ENCODE peak calls at places on chromosomes 6 and 20, in ten cellular contexts. H is HFF-Myc; A is hypothalamus; V is B cell; C is stomach; E is iPS-NIHi11; U is GM20000; T is stimulated activated naive CD8-positive, alpha-beta T cell treated with anti-CD3 and anti-CD28 coated beads, Interleukin-15, Interleukin-2, amounts not matched to agents 100 U/mL and 50 U/mL, for 24 hours; W is OCI-M1; N is NCI-H2081 treated with DMSO at 0.1 percent for 48 hours. Y is an unnamed sample.
A peak's percentile ranks its signal among the peaks of the same experiment; 100 is the strongest.

GRCh38 chr6:137913434-137913833 is 46.4 kb downstream of the TNFAIP3 start:
- DNase-seq in H (no peak), N (no peak), U (no peak), W (no peak), E (no peak), C (no peak), T (no peak), V (no peak), A (no peak), Y (no peak)

GRCh38 chr20:63835031-63835858 is 4.2 kb upstream of the ZBTB46 start:
- DNase-seq in H (peak; percentile 85), W (peak; percentile 66), A (peak; percentile 48), V (no peak), N (no peak), T (no peak), C (peak; percentile 87), U (peak; percentile 77), E (peak; percentile 96), Y (peak; percentile 51)

GRCh38 chr6:36131517-36132220 is 1.4 kb downstream of the MAPK13 start:
- DNase-seq in T (peak; percentile 55), N (peak; percentile 55), E (no peak), V (peak; percentile 38), A (no peak), W (peak; percentile 94), U (peak; percentile 88), H (peak; percentile 50), C (peak; percentile 71), Y (no peak)

GRCh38 chr20:17873410-17874270 is 95.0 kb downstream of the SNX5 start:
- DNase-seq in V (no peak), T (no peak), U (no peak), A (no peak), H (peak; percentile 93), C (peak; percentile 94), N (no peak), W (no peak), E (peak; percentile 54), Y (peak; percentile 79)

GRCh38 chr6:12419626-12420272 is 129.6 kb downstream of the EDN1 start:
- DNase-seq in W (no peak), C (no peak), N (no peak), T (no peak), U (no peak), E (no peak), V (no peak), H (no peak), A (no peak), Y (no peak)

GRCh38 chr20:10131612-10132345 is 86.9 kb upstream of the SNAP25 start:
- DNase-seq in U (no peak), V (no peak), W (no peak), T (no peak), C (peak; percentile 72), A (peak; percentile 46), E (peak; percentile 44), N (no peak), H (peak; percentile 20), Y (no peak)

GRCh38 chr6:124854338-124854922 is 107.8 kb upstream of the RNF217 start:
- DNase-seq in W (peak; percentile 43), A (no peak), U (no peak), N (no peak), V (no peak), E (no peak), C (no peak), H (no peak), T (no peak), Y (no peak)

GRCh38 chr20:49279677-49280462 is 2.0 kb upstream of the ZNFX1 start:
- DNase-seq in W (peak; percentile 32), T (no peak), C (no peak), U (no peak), A (no peak), V (no peak), N (no peak), H (no peak), E (no peak), Y (no peak)

GRCh38 chr6:46284472-46284871 is 113.7 kb upstream of the ENPP5 start:
- DNase-seq in V (no peak), U (no peak), C (no peak), N (no peak), H (no peak), T (no peak), W (no peak), E (no peak), A (no peak), Y (no peak)

GRCh38 chr6:157763129-157763893 is 59.7 kb upstream of the SNX9 start:
- DNase-seq in H (peak; percentile 86), U (no peak), E (peak; percentile 81), N (peak; percentile 54), W (no peak), C (peak; percentile 99), A (no peak), V (no peak), T (no peak), Y (no peak)

GRCh38 chr6:44251576-44252524 is 4.9 kb downstream of the HSP90AB1 start:
- DNase-seq in W (no peak), E (no peak), T (no peak), H (no peak), N (no peak), A (no peak), C (no peak), U (no peak), V (no peak), Y (no peak)

GRCh38 chr6:150641398-150642139 is 41.9 kb downstream of the PLEKHG1 start:
- DNase-seq in W (peak; percentile 50), V (peak; percentile 68), A (no peak), T (no peak), H (no peak), E (no peak), U (peak; percentile 35), N (no peak), C (no peak), Y (no peak)

GRCh38 chr6:111564482-111564945 is 41.2 kb downstream of the TRAF3IP2 start:
- DNase-seq in A (no peak), N (no peak), H (peak; percentile 57), U (no peak), T (peak; percentile 20), E (no peak), V (no peak), W (no peak), C (no peak), Y (no peak)

GRCh38 chr6:33905081-33905609 is 101.3 kb upstream of the MLN start:
- DNase-seq in C (no peak), A (no peak), H (no peak), N (no peak), T (peak; percentile 9), E (no peak), U (no peak), W (peak; percentile 40), V (peak; percentile 59), Y (no peak)

GRCh38 chr20:47669927-47670890 is 115.1 kb downstream of the SULF2 start:
- DNase-seq in A (no peak), U (no peak), N (no peak), V (no peak), E (no peak), H (no peak), W (no peak), C (no peak), T (no peak), Y (no peak)

GRCh38 chr6:34383651-34384304 is 8.7 kb downstream of the NUDT3 start:
- DNase-seq in N (no peak), A (no peak), H (no peak), V (no peak), U (no peak), T (no peak), E (no peak), C (no peak), W (no peak), Y (no peak)

GRCh38 chr6:144898741-144899140 is 613.6 kb downstream of the UTRN start:
- DNase-seq in U (no peak), V (no peak), E (no peak), C (no peak), A (no peak), H (no peak), N (no peak), W (no peak), T (no peak), Y (no peak)

GRCh38 chr6:113859349-113860164 is 2.4 kb downstream of the MARCKS start:
- DNase-seq in T (no peak), V (peak; percentile 29), H (no peak), A (no peak), U (peak; percentile 63), W (no peak), N (no peak), C (peak; percentile 52), E (peak; percentile 34), Y (no peak)

GRCh38 chr6:128638817-128639216 is 118.4 kb upstream of the PTPRK start:
- DNase-seq in A (no peak), C (no peak), N (no peak), H (no peak), W (no peak), U (no peak), V (no peak), E (no peak), T (no peak), Y (no peak)

GRCh38 chr20:22763257-22763906 is 179.0 kb upstream of the FOXA2 start:
- DNase-seq in U (no peak), T (no peak), H (no peak), A (no peak), V (no peak), C (peak; percentile 60), W (no peak), E (no peak), N (no peak), Y (no peak)

GRCh38 chr6:77926198-77926752 is 273.4 kb downstream of the MEI4 start:
- DNase-seq in U (no peak), E (peak; percentile 33), H (no peak), V (no peak), W (peak; percentile 5), A (no peak), N (no peak), T (no peak), C (no peak), Y (no peak)

GRCh38 chr20:44211177-44212039 is 837 bp upstream of the OSER1 start:
- DNase-seq in A (no peak), E (no peak), U (no peak), C (no peak), N (no peak), H (no peak), T (no peak), W (peak; percentile 78), V (no peak), Y (no peak)

GRCh38 chr6:130923350-130923749 is 96.1 kb downstream of the SMLR1 start:
- DNase-seq in H (no peak), V (no peak), W (no peak), U (no peak), N (no peak), E (no peak), A (no peak), C (no peak), T (no peak), Y (no peak)

GRCh38 chr20:64091762-64092161 is 7.6 kb upstream of the LKAAEAR1 start:
- DNase-seq in A (no peak), W (no peak), V (no peak), U (no peak), E (peak; percentile 72), H (no peak), N (no peak), C (no peak), T (no peak), Y (no peak)

GRCh38 chr6:155883741-155884140 is 428.1 kb upstream of the NOX3 start:
- DNase-seq in N (no peak), A (no peak), T (no peak), V (no peak), E (no peak), C (no peak), W (peak; percentile 80), H (peak; percentile 50), U (no peak), Y (no peak)

GRCh38 chr6:41655706-41656668 is 17.7 kb downstream of the MDFI start:
- DNase-seq in E (no peak), W (no peak), V (no peak), H (no peak), N (no peak), U (no peak), C (no peak), A (no peak), T (no peak), Y (no peak)

GRCh38 chr20:24702501-24703283 is 233.3 kb downstream of the SYNDIG1 start:
- DNase-seq in W (no peak), N (no peak), A (no peak), V (no peak), H (no peak), C (no peak), E (no peak), T (no peak), U (no peak), Y (no peak)

GRCh38 chr6:31091680-31092079 is 20.7 kb downstream of the C6orf15 start:
- DNase-seq in V (no peak), A (no peak), C (no peak), U (no peak), H (no peak), W (no peak), N (no peak), E (no peak), T (no peak), Y (no peak)